ENCODE peak calls at places on chromosomes 13 and 19, in seven cellular contexts. I is ascending aorta, C is A549, O is IMR-90, Q is prostate gland, G is mucosa of descending colon, T is dorsolateral prefrontal cortex. E is an unnamed sample.
A peak's percentile ranks its signal among the peaks of the same experiment; 100 is the strongest.

GRCh38 chr13:97566907-97567306 is 132.9 kb downstream of the RAP2A start:
- DNase-seq in Q (no peak), G (no peak), T (no peak), I (no peak), C (no peak), O (no peak), E (no peak)

GRCh38 chr19:56133858-56134654 is 7.0 kb upstream of the ZNF444 start:
- DNase-seq in G (no peak), C (no peak), I (no peak), T (no peak), Q (no peak), O (peak; percentile 17), E (no peak)

GRCh38 chr19:12786149-12786870 is 5.0 kb upstream of the JUNB start:
- DNase-seq in C (no peak), Q (peak; percentile 90), G (peak; percentile 89), T (no peak), I (peak; percentile 89), O (no peak), E (no peak)

GRCh38 chr13:23921451-23921888 is 24.2 kb upstream of the C1QTNF9B start:
- DNase-seq in Q (peak; percentile 28), O (peak; percentile 66), I (no peak), T (no peak), C (no peak), G (no peak), E (peak; percentile 16)

GRCh38 chr19:21439372-21439771 is 42.4 kb downstream of the ZNF493 start:
- DNase-seq in O (no peak), T (no peak), C (no peak), I (no peak), G (no peak), Q (peak; percentile 83), E (no peak)

GRCh38 chr13:54627973-54628372 is 1599.4 kb downstream of the OLFM4 start:
- DNase-seq in I (no peak), G (no peak), T (no peak), O (no peak), C (no peak), Q (no peak), E (no peak)

GRCh38 chr19:45515081-45515624 is 7.9 kb downstream of the VASP start:
- DNase-seq in Q (no peak), C (no peak), O (no peak), I (no peak), G (peak; percentile 59), T (no peak), E (no peak)

GRCh38 chr19:11496391-11497163 is 9.1 kb downstream of the ZNF653 start:
- DNase-seq in G (peak; percentile 79), C (peak; percentile 55), O (peak; percentile 86), T (no peak), Q (peak; percentile 21), I (peak; percentile 82), E (no peak)

GRCh38 chr13:93169980-93170379 is 56.6 kb upstream of the GPC6 start:
- DNase-seq in C (no peak), G (no peak), I (no peak), T (no peak), O (peak; percentile 97), Q (no peak), E (no peak)

GRCh38 chr19:23565256-23565655 is 121.8 kb downstream of the ZNF675 start:
- DNase-seq in O (no peak), T (no peak), Q (no peak), C (no peak), G (no peak), I (no peak), E (no peak)

GRCh38 chr13:110137677-110138008 is 169.3 kb downstream of the COL4A1 start:
- DNase-seq in O (no peak), I (no peak), G (peak; percentile 45), C (peak; percentile 56), Q (peak; percentile 52), T (no peak), E (no peak)

GRCh38 chr13:84121456-84121855 is 239.2 kb upstream of the SLITRK1 start:
- DNase-seq in G (no peak), Q (peak; percentile 5), C (no peak), T (no peak), O (no peak), I (no peak), E (peak; percentile 2)

GRCh38 chr13:29767006-29767405 is 83.4 kb downstream of the UBL3 start:
- DNase-seq in O (peak; percentile 48), T (no peak), C (no peak), I (no peak), G (no peak), Q (no peak), E (no peak)

GRCh38 chr13:41006951-41007350 is 12.2 kb downstream of the ELF1 start:
- DNase-seq in I (no peak), O (no peak), T (no peak), C (no peak), Q (no peak), G (no peak), E (no peak)

GRCh38 chr13:21389124-21389523 is 70.0 kb downstream of the ZDHHC20 start:
- DNase-seq in I (no peak), T (no peak), G (no peak), O (no peak), C (no peak), Q (no peak), E (no peak)

GRCh38 chr13:41496420-41497234 is 39.3 kb downstream of the RGCC start:
- DNase-seq in O (peak; percentile 95), C (no peak), I (no peak), T (no peak), G (no peak), Q (no peak), E (no peak)

GRCh38 chr13:21465710-21466160 is 6.6 kb upstream of the ZDHHC20 start:
- DNase-seq in G (no peak), O (no peak), C (no peak), I (no peak), Q (no peak), T (no peak), E (no peak)

GRCh38 chr13:93086329-93086728 is 140.3 kb upstream of the GPC6 start:
- DNase-seq in O (no peak), I (no peak), Q (no peak), G (no peak), C (no peak), T (no peak), E (no peak)

GRCh38 chr19:15249912-15250634 is 17.8 kb upstream of the EPHX3 start:
- DNase-seq in G (no peak), T (no peak), C (no peak), Q (no peak), I (peak; percentile 90), O (peak; percentile 95), E (peak; percentile 64)

GRCh38 chr13:40101708-40102359 is 446.4 kb downstream of the COG6 start:
- DNase-seq in G (no peak), O (no peak), C (no peak), T (no peak), I (no peak), Q (no peak), E (no peak)

GRCh38 chr13:85798999-85799646 is at the start of gene SLITRK6:
- DNase-seq in G (no peak), T (no peak), O (peak; percentile 85), Q (peak; percentile 74), C (peak; percentile 1), I (no peak), E (peak; percentile 66)

GRCh38 chr19:3047307-3048189 is 14.7 kb downstream of the TLE5 start:
- DNase-seq in C (peak; percentile 52), G (peak; percentile 87), O (peak; percentile 63), Q (peak; percentile 96), T (no peak), I (peak; percentile 93), E (no peak)
- H3K4me3 ChIP-seq in C (peak overlapping the region; percentile 39), G (no peak overlapping the region), O (peak overlapping the region; percentile 17), Q (peak overlapping the region; percentile 27), T (peak overlapping the region; percentile 15), I (peak overlapping the region; percentile 58), E (no peak overlapping the region)

GRCh38 chr19:5654931-5655330 is 25.4 kb downstream of the MICOS13 start:
- DNase-seq in G (no peak), Q (no peak), T (no peak), I (no peak), C (no peak), O (no peak), E (no peak)

GRCh38 chr19:5652261-5652660 is 28.1 kb downstream of the MICOS13 start:
- DNase-seq in O (no peak), G (no peak), I (no peak), C (no peak), T (no peak), Q (no peak), E (no peak)

GRCh38 chr19:5655412-5655811 is 24.9 kb downstream of the MICOS13 start:
- DNase-seq in Q (no peak), T (no peak), G (peak; percentile 35), O (no peak), C (no peak), I (no peak), E (no peak)

GRCh38 chr19:5648464-5648863 is 25.6 kb downstream of the SAFB start:
- DNase-seq in T (no peak), C (no peak), Q (no peak), O (no peak), I (no peak), G (no peak), E (no peak)

DNA sequence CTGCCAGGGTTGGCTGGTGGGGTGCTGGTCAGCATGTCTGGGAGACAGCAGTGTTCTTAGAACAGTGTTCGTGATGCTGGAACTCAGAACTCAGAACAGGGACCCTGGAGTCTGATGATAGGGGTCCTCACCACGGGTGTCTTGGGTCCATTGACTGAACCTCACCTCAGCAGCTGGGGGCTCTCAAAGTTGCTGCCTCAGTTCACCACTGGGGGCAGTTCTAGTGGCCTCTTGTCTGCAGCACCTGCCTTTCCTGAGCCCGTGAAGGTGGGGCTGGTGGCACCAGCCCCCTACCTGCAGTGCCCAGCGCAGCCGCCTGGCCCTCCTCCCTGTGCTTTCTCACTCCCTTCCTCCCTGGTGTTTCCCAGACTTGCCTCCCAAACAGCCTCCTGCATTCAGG is 28.5 kb downstream of the SAFB start:
- DNase-seq in G (no peak), Q (no peak), T (no peak), O (no peak), I (no peak), C (no peak), E (no peak)
- TF ChIP-seq CTCF in G (no peak), Q (no peak), T (no peak), O (no peak), I (no peak), C (no peak), E (no peak)

DNA sequence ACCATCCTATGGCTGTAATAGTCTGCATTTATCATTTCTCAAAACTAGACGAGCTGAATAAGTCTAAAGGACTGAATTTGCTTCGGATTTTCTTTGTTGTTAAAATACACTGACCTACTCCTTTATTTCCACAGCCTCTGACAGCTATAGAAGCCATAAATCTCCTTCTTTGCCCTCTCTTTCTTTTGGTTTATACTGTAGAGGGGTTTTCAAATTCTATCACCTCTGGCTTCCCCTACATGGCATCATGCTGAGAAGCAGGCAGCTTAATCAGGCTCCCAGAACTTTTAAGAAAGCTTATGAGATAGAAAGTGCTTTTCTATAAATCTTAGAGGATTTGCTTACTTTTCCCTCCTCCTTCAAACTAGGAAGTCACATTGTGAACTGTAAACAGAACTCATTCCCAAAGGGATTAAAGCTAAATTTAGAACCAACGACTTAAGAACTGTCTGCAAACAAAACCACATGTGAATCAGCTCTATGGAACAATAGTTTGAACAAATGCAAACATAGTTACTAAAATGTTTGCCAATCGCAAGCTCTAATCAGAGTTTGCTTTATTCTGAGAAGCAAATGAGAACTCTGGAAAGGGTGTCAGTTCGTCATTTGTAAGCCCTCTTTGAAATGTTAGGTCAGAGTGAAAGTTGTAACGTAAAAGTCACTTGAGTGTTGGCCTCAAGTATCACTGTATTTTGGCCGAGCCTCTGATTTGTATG is 344.0 kb downstream of the RFC3 start:
- DNase-seq in G (no peak), O (peak; percentile 80), T (no peak), Q (no peak), I (no peak), C (peak; percentile 18), E (peak; percentile 100)
- H3K4me3 ChIP-seq in G (no peak overlapping the region), O (peak overlapping the region; percentile 31), T (no peak overlapping the region), Q (no peak overlapping the region), I (no peak overlapping the region), C (no peak overlapping the region), E (no peak overlapping the region)

GRCh38 chr19:53965091-53965490 is 2.4 kb downstream of the CACNG8 start:
- DNase-seq in Q (no peak), T (no peak), I (no peak), C (no peak), G (no peak), O (no peak), E (no peak)
- TF ChIP-seq CTCF in Q (no peak), T (no peak), I (no peak), C (no peak), G (no peak), O (no peak), E (no peak)